ENCODE peak calls at places on chromosome 15, in five cellular contexts. C is HCT116; H is stimulated activated CD8-positive, alpha-beta memory T cell treated with anti-CD3 and anti-CD28 coated beads, Interleukin-15, amount 100 ng/mL, for 24 hours; U is cardiac fibroblast; G is mesenchymal stem cell. V is an unnamed sample.

GRCh38 chr15:65556622-65557021 is 26.4 kb downstream of the HACD3 start:
- DNase-seq in G (no peak), U (no peak), H (no peak), C (no peak), V (no peak)

GRCh38 chr15:101044625-101045235 is 125.6 kb downstream of the LRRK1 start:
- DNase-seq in C (no peak), U (no peak), G (no peak), H (no peak), V (no peak)

GRCh38 chr15:76678766-76679165 is 226.4 kb downstream of the SCAPER start:
- DNase-seq in U (peak; percentile 67), C (no peak), G (no peak), H (no peak), V (no peak)

GRCh38 chr15:59178151-59178705 is 28.4 kb upstream of the LDHAL6B start:
- DNase-seq in C (no peak), G (no peak), U (no peak), H (no peak), V (no peak)

GRCh38 chr15:50051811-50052419 is 67.1 kb downstream of the ATP8B4 start:
- DNase-seq in H (no peak), U (peak; percentile 93), C (peak; percentile 41), G (peak; percentile 88), V (peak; percentile 16)

GRCh38 chr15:57503911-57504598 is 87.6 kb upstream of the MYZAP start:
- DNase-seq in U (peak; percentile 46), H (no peak), G (no peak), C (no peak), V (no peak)

GRCh38 chr15:53836618-53837017 is 77.2 kb upstream of the WDR72 start:
- DNase-seq in C (no peak), H (no peak), G (no peak), U (no peak), V (no peak)

GRCh38 chr15:75177360-75178071 is 24.2 kb upstream of the C15orf39 start:
- DNase-seq in U (no peak), H (no peak), G (peak; percentile 35), C (no peak), V (no peak)

GRCh38 chr15:31571676-31572075 is 245.0 kb downstream of the KLF13 start:
- DNase-seq in G (no peak), C (no peak), H (no peak), U (peak; percentile 8), V (no peak)

GRCh38 chr15:99169769-99170311 is 65.0 kb downstream of the SYNM start:
- DNase-seq in H (no peak), U (peak; percentile 25), C (no peak), G (peak; percentile 73), V (no peak)

V was measured in glomerular endothelial cell.